ENCODE peak calls at places on chromosomes 11 and 22, in four cellular contexts. One of them, this sample, is unnamed.

GRCh38 chr11:119478711-119479285 is 55.8 kb upstream of the THY1 start:
- DNase-seq in sigmoid colon: no peak
- DNase-seq in body of pancreas: no peak
- DNase-seq in esophagus squamous epithelium: no peak
- DNase-seq in this sample: no peak

GRCh38 chr11:34605481-34606325 is 15.2 kb upstream of the EHF start:
- DNase-seq in sigmoid colon: no peak
- DNase-seq in body of pancreas: no peak
- DNase-seq in esophagus squamous epithelium: no peak
- DNase-seq in this sample: no peak

GRCh38 chr22:39622881-39623367 is 52.4 kb downstream of the CACNA1I start:
- DNase-seq in body of pancreas: peak
- DNase-seq in sigmoid colon: no peak
- DNase-seq in esophagus squamous epithelium: no peak
- DNase-seq in this sample: no peak

GRCh38 chr11:114738954-114739353 is 60.6 kb downstream of the NXPE2 start:
- DNase-seq in sigmoid colon: no peak
- DNase-seq in body of pancreas: peak
- DNase-seq in esophagus squamous epithelium: no peak
- DNase-seq in this sample: no peak

GRCh38 chr22:39312410-39312809 is 7.0 kb downstream of the RPL3 start:
- DNase-seq in body of pancreas: no peak
- DNase-seq in sigmoid colon: no peak
- DNase-seq in esophagus squamous epithelium: no peak
- DNase-seq in this sample: no peak

GRCh38 chr11:12900496-12900895 is 108.6 kb upstream of the RASSF10 start:
- DNase-seq in esophagus squamous epithelium: no peak
- DNase-seq in sigmoid colon: no peak
- DNase-seq in body of pancreas: no peak
- DNase-seq in this sample: peak

GRCh38 chr11:1852885-1853284 is at the start of gene LSP1:
- DNase-seq in esophagus squamous epithelium: peak
- DNase-seq in body of pancreas: no peak
- DNase-seq in sigmoid colon: no peak
- DNase-seq in this sample: no peak

GRCh38 chr11:124884869-124885479 is 12.7 kb downstream of the ROBO4 start:
- DNase-seq in esophagus squamous epithelium: no peak
- DNase-seq in sigmoid colon: peak
- DNase-seq in body of pancreas: no peak
- DNase-seq in this sample: no peak

GRCh38 chr11:42012261-42012660 is 552.8 kb upstream of the LRRC4C start:
- DNase-seq in body of pancreas: no peak
- DNase-seq in sigmoid colon: no peak
- DNase-seq in esophagus squamous epithelium: no peak
- DNase-seq in this sample: no peak

GRCh38 chr11:12003329-12003728 is 5.1 kb downstream of the DKK3 start:
- DNase-seq in esophagus squamous epithelium: no peak
- DNase-seq in body of pancreas: no peak
- DNase-seq in sigmoid colon: no peak
- DNase-seq in this sample: no peak

GRCh38 chr11:128891912-128892398 is 799 bp downstream of the KCNJ5 start:
- DNase-seq in esophagus squamous epithelium: no peak
- DNase-seq in sigmoid colon: peak
- DNase-seq in body of pancreas: peak
- DNase-seq in this sample: no peak

GRCh38 chr11:35304900-35305299 is 114.5 kb downstream of the SLC1A2 start:
- DNase-seq in sigmoid colon: no peak
- DNase-seq in esophagus squamous epithelium: no peak
- DNase-seq in body of pancreas: no peak
- DNase-seq in this sample: no peak

GRCh38 chr22:37472418-37473006 is 13.7 kb downstream of the MFNG start:
- DNase-seq in sigmoid colon: no peak
- DNase-seq in esophagus squamous epithelium: no peak
- DNase-seq in body of pancreas: peak
- DNase-seq in this sample: peak

GRCh38 chr11:133137939-133138338 is 394.4 kb downstream of the OPCML start:
- DNase-seq in esophagus squamous epithelium: no peak
- DNase-seq in body of pancreas: no peak
- DNase-seq in sigmoid colon: no peak
- DNase-seq in this sample: no peak

GRCh38 chr11:80330302-80330701 is 889.5 kb upstream of the TENM4 start:
- DNase-seq in sigmoid colon: no peak
- DNase-seq in esophagus squamous epithelium: no peak
- DNase-seq in body of pancreas: no peak
- DNase-seq in this sample: no peak

GRCh38 chr11:15367695-15368094 is 253.0 kb downstream of the INSC start:
- DNase-seq in body of pancreas: no peak
- DNase-seq in sigmoid colon: no peak
- DNase-seq in esophagus squamous epithelium: no peak
- DNase-seq in this sample: no peak

GRCh38 chr11:127345819-127346459 is 345.4 kb upstream of the KIRREL3 start:
- DNase-seq in esophagus squamous epithelium: no peak
- DNase-seq in body of pancreas: peak
- DNase-seq in sigmoid colon: no peak
- DNase-seq in this sample: peak

GRCh38 chr22:23418159-23418788 is 161.8 kb downstream of the IGLL1 start:
- DNase-seq in body of pancreas: no peak
- DNase-seq in esophagus squamous epithelium: no peak
- DNase-seq in sigmoid colon: no peak
- DNase-seq in this sample: no peak

GRCh38 chr11:109606256-109606655 is 184.3 kb downstream of the C11orf87 start:
- DNase-seq in esophagus squamous epithelium: no peak
- DNase-seq in sigmoid colon: no peak
- DNase-seq in body of pancreas: no peak
- DNase-seq in this sample: no peak
- TF ChIP-seq POLR2A in esophagus squamous epithelium: no peak
- TF ChIP-seq POLR2A in sigmoid colon: no peak
- TF ChIP-seq POLR2A in body of pancreas: no peak
- TF ChIP-seq POLR2A in this sample: no peak

DNA sequence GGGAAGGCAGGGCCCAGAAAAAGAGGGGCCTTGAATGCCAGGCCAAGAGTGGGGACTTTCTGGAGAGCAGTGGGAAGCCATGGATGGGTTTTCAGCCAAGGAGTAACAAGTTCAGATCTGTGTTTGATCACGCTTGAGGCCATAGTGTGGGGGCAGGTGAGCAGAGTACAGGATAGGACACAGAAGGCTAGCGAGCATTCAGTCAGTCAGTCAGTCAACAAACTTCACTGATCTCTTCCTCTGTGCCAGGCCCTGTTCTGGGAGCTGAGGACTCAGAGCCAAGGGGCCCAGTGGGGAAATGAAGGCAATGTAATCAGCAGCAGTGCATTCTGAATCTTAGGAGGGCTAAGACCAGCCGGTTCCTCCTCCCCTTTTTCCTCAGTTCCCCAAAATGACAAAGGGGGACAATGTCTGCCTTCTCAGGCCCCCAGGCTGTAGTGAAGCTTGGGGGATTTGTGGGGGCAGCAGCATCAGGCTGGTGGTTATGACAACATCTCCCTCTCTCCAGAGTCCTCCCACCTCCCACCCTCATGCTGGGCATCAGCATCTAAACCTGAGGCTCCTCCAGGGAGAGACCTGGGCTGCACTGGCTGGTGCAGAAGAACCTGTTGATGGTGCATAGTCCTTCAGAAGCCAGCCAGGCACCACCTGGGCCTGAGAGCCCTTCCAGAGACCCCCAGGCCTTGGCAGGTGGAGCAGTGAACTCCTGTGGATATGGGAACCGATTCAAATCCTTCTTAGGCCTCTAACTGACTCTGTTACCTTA is 42.9 kb upstream of the TPBGL start:
- DNase-seq in esophagus squamous epithelium: no peak
- DNase-seq in body of pancreas: no peak
- DNase-seq in sigmoid colon: peak
- DNase-seq in this sample: no peak
- TF ChIP-seq POLR2A in esophagus squamous epithelium: no peak
- TF ChIP-seq POLR2A in body of pancreas: no peak
- TF ChIP-seq POLR2A in sigmoid colon: no peak
- TF ChIP-seq POLR2A in this sample: no peak

GRCh38 chr11:46291441-46292143 is 14.1 kb downstream of the CREB3L1 start:
- DNase-seq in esophagus squamous epithelium: no peak
- DNase-seq in sigmoid colon: peak
- DNase-seq in body of pancreas: no peak
- DNase-seq in this sample: no peak
- TF ChIP-seq POLR2A in esophagus squamous epithelium: no peak
- TF ChIP-seq POLR2A in sigmoid colon: no peak
- TF ChIP-seq POLR2A in body of pancreas: no peak
- TF ChIP-seq POLR2A in this sample: no peak

GRCh38 chr22:41448189-41448808 is 1.7 kb upstream of the TOB2 start:
- DNase-seq in sigmoid colon: peak
- DNase-seq in esophagus squamous epithelium: peak
- DNase-seq in body of pancreas: peak
- DNase-seq in this sample: peak
- TF ChIP-seq POLR2A in sigmoid colon: peak
- TF ChIP-seq POLR2A in esophagus squamous epithelium: peak
- TF ChIP-seq POLR2A in body of pancreas: peak
- TF ChIP-seq POLR2A in this sample: peak

DNA sequence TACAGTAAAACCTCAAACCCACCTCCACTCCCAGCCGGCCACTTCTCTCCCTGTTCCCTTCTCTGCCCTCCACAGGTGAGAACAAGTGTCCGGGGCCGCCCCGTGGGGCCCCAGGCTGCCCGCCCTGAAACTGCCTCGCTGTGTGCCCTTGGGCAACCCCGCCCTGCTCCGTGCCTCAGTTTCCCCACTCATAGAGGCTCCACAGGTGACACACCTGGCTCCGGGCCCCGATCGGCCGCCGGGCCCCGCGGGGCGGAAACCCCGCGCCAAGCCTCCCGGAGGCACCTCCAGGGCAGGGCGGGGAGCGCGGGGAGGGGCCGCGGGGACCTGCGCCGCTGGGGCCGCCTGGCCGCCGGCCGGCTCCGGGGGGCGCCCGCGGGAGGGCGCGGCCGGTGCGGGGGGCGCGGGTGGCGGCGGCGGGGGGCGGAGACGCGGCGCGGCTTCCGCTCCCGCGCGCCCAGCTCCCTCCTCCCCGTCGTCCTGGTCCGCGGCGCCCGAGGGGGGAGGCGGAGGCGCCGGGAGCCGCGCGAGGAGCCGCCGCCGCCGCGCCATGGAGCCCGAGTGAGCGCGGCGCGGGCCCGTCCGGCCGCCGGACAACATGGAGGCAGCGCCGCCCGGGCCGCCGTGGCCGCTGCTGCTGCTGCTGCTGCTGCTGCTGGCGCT is at the start of gene LRP5:
- DNase-seq in sigmoid colon: peak
- DNase-seq in body of pancreas: peak
- DNase-seq in esophagus squamous epithelium: no peak
- DNase-seq in this sample: peak
- TF ChIP-seq POLR2A in sigmoid colon: no peak
- TF ChIP-seq POLR2A in body of pancreas: no peak
- TF ChIP-seq POLR2A in esophagus squamous epithelium: no peak
- TF ChIP-seq POLR2A in this sample: no peak

GRCh38 chr11:6747097-6747662 is 24.6 kb downstream of the OR2AG2 start:
- DNase-seq in esophagus squamous epithelium: no peak
- DNase-seq in sigmoid colon: no peak
- DNase-seq in body of pancreas: no peak
- DNase-seq in this sample: no peak

GRCh38 chr11:6745018-6745417 is 26.8 kb downstream of the OR2AG2 start:
- DNase-seq in body of pancreas: no peak
- DNase-seq in esophagus squamous epithelium: no peak
- DNase-seq in sigmoid colon: no peak
- DNase-seq in this sample: no peak

GRCh38 chr11:6746626-6747025 is 25.1 kb downstream of the OR2AG2 start:
- DNase-seq in sigmoid colon: no peak
- DNase-seq in body of pancreas: no peak
- DNase-seq in esophagus squamous epithelium: no peak
- DNase-seq in this sample: no peak

GRCh38 chr11:6746086-6746618 is 25.6 kb downstream of the OR2AG2 start:
- DNase-seq in esophagus squamous epithelium: no peak
- DNase-seq in body of pancreas: no peak
- DNase-seq in sigmoid colon: no peak
- DNase-seq in this sample: no peak

GRCh38 chr11:6745465-6746015 is 26.2 kb downstream of the OR2AG2 start:
- DNase-seq in esophagus squamous epithelium: no peak
- DNase-seq in sigmoid colon: no peak
- DNase-seq in body of pancreas: no peak
- DNase-seq in this sample: no peak
- TF ChIP-seq POLR2A in esophagus squamous epithelium: no peak
- TF ChIP-seq POLR2A in sigmoid colon: no peak
- TF ChIP-seq POLR2A in body of pancreas: no peak
- TF ChIP-seq POLR2A in this sample: no peak